ENCODE peak calls at places on chromosomes 5 and 9, in four cellular contexts. P is GM12878, T is HepG2, I is K562. K is an unnamed sample.

GRCh38 chr9:119029876-119030275 is 339.4 kb downstream of the BRINP1 start:
- DNase-seq in T (no peak), P (no peak), I (no peak), K (no peak)

GRCh38 chr5:161846731-161847130 is 1.2 kb upstream of the GABRA1 start:
- DNase-seq in P (no peak), I (no peak), T (no peak), K (peak)

GRCh38 chr5:6188344-6188743 is 190.0 kb downstream of the MED10 start:
- DNase-seq in T (no peak), P (peak), I (no peak), K (no peak)

GRCh38 chr9:131635912-131636311 is 90.6 kb downstream of the PRRT1B start:
- DNase-seq in T (no peak), P (no peak), I (peak), K (no peak)

GRCh38 chr5:167895899-167896659 is 395.4 kb upstream of the WWC1 start:
- DNase-seq in P (no peak), T (no peak), I (no peak), K (no peak)

GRCh38 chr9:95055851-95056551 is 261.5 kb downstream of the FANCC start:
- DNase-seq in T (no peak), I (no peak), P (no peak), K (no peak)

GRCh38 chr9:70553718-70554673 is 139.5 kb upstream of the KLF9 start:
- DNase-seq in P (no peak), I (no peak), T (no peak), K (peak)

GRCh38 chr5:15790446-15791005 is 290.5 kb downstream of the FBXL7 start:
- DNase-seq in I (no peak), T (no peak), P (no peak), K (no peak)

GRCh38 chr5:32217886-32218396 is 43.8 kb upstream of the GOLPH3 start:
- DNase-seq in P (no peak), I (peak), T (peak), K (no peak)

GRCh38 chr9:98410185-98410697 is 154.8 kb upstream of the TBC1D2 start:
- DNase-seq in I (peak), P (no peak), T (peak), K (no peak)

GRCh38 chr9:125732562-125732961 is 14.6 kb upstream of the PBX3 start:
- DNase-seq in I (no peak), P (no peak), T (no peak), K (no peak)

GRCh38 chr9:93123561-93124283 is 10.3 kb downstream of the NINJ1 start:
- DNase-seq in T (no peak), P (no peak), I (no peak), K (no peak)

GRCh38 chr5:56561-57290 is 35.2 kb upstream of the PLEKHG4B start:
- DNase-seq in T (no peak), P (no peak), I (peak), K (no peak)

GRCh38 chr9:116154976-116155699 is 1.5 kb downstream of the PAPPA start:
- DNase-seq in I (no peak), T (no peak), P (no peak), K (peak)

GRCh38 chr9:93116049-93116961 is 17.7 kb downstream of the NINJ1 start:
- DNase-seq in I (peak), T (peak), P (no peak), K (no peak)

GRCh38 chr5:149220750-149221149 is 50.9 kb upstream of the AFAP1L1 start:
- DNase-seq in P (no peak), I (no peak), T (peak), K (no peak)

GRCh38 chr5:173618927-173619519 is 2.6 kb upstream of the BOD1 start:
- DNase-seq in I (peak), P (peak), T (peak), K (no peak)

GRCh38 chr5:131270809-131271208 is 7.0 kb downstream of the CDC42SE2 start:
- DNase-seq in P (no peak), I (no peak), T (no peak), K (no peak)

DNA sequence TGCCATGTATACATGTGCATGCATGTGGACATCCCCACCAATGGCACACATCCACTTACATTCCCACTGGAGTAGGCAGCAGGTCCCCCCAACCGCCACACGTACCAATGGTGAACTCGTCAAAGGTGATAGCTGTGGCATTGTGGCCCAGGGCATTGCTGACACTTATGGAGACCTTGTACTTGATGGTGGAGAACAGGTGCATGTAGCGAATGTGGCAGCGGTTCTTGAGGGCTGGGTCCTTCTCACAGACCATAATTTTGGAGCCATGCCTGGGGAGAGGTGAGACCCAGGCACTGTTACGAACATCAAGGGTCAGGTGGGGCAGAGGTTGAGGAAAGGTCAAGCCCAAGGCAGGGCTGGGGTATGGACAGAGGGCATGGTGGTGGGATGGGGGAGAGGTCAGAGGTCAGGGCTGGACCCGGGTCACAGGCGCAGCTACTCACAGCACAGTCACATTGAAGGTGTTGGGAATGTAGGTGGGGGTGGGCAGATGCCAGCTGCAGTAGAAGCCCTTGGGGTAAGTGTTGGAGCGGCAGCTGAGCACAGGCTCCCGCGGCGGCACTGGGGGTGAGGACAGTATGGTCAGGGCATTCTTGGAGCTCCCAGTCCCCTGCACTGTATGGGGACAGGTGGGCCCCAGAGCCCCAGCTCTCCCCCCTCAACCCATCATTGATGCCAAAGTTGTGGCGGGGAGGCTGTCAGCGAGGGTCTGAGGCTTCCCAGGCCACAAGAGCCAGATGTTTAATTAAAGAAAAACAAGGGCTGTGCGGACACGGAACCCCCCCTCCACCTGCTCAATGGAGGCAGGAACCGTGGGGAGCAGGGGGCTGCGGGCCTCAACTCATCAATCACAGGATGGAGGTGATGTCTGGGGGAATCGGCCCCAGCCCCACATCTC is 31.9 kb downstream of the CNTFR start:
- DNase-seq in T (no peak), P (no peak), I (no peak), K (no peak)
- TF ChIP-seq CEBPB in T (no peak), P (no peak), I (no peak), K (no peak)

GRCh38 chr5:9892696-9893095 is 262.5 kb upstream of the TAS2R1 start:
- DNase-seq in T (no peak), P (no peak), I (no peak), K (no peak)

GRCh38 chr5:9903806-9904205 is 273.7 kb upstream of the TAS2R1 start:
- DNase-seq in T (no peak), P (no peak), I (no peak), K (no peak)

GRCh38 chr5:9895305-9895650 is 265.1 kb upstream of the TAS2R1 start:
- DNase-seq in P (no peak), T (no peak), I (no peak), K (no peak)

GRCh38 chr5:9894571-9895304 is 264.6 kb upstream of the TAS2R1 start:
- DNase-seq in I (no peak), P (no peak), T (no peak), K (no peak)

DNA sequence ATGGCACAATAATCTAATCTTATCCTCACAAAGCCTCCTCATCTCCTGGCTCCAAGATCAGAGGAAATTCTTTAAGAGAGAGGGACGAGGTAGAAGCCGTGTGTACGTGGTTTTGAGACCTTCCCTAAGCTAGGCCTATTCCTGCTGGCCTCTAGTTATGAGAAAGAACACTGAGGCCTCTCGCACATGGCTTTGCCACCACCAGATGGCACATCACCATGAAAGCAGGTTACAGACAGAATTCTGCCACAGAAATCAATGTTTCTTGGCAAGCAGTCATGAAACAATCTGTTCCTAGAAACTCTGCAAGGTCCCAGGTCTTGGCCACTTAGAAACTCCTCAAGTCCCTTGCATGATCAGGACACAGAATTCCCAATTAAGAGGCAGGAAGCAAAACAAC is 268.2 kb upstream of the TAS2R1 start:
- DNase-seq in I (peak), T (peak), P (no peak), K (peak)
- H3K27ac ChIP-seq in I (no peak), T (no peak), P (no peak), K (no peak)

GRCh38 chr5:1088726-1089125 is 23.1 kb downstream of the SLC12A7 start:
- DNase-seq in T (no peak), P (no peak), I (no peak), K (no peak)

GRCh38 chr5:1091632-1092031 is 20.2 kb downstream of the SLC12A7 start:
- DNase-seq in P (no peak), I (no peak), T (no peak), K (no peak)

GRCh38 chr5:1089621-1090040 is 22.2 kb downstream of the SLC12A7 start:
- DNase-seq in P (no peak), T (no peak), I (no peak), K (no peak)

GRCh38 chr5:1092122-1092521 is 19.7 kb downstream of the SLC12A7 start:
- DNase-seq in I (no peak), T (no peak), P (no peak), K (no peak)

DNA sequence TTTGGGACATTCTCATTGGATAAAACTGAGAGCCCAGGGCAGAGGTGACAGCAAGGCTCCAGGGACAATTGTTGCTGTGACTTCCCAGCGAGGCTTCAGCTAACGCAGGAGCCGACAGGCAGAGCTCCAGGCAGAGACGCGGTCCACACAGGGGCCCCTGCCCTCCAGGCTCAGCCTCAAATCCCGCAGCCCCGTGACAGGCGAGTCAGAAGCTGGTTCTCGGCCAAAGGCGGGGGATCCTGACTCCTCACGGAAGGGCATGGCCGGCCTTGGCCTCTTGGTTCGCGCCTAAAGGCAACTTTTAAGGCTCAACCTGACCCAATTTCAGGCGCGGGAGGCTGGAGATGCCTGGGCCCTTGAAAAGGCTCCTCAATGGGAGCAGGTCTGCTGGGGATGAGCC is 21.3 kb downstream of the SLC12A7 start:
- DNase-seq in I (no peak), T (no peak), P (no peak), K (no peak)
- TF ChIP-seq BRCA1 in I (no peak), T (no peak), P (no peak), K (no peak)

DNA sequence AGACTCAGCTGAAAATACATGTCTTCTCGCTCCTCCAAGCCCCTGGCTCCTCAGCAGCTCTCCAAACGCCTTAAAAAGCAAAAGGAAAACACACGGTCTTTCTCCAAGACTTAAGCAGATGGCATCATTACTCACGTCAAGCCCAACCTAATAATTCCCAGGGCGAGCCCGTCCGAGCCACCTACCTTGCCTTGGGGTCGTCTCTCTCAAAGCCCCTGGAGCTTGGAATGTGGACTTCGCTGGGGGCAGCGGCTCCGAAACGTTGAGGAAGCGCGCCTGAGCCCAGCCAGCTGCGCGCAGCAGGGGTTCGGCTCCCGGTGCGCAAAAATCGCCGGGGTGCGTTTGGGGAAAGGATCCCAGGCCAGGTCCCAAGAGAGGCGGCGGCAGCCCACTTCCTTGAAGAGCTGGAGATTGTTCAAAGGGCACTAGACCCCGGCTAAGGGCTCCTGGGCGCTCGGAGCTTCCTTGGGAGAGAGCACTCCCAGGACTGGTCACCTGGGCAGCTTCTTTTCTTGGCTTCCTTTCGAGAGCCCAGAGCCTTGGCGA is 395 bp downstream of the DRD1 start:
- DNase-seq in T (no peak), I (no peak), P (no peak), K (no peak)
- TF ChIP-seq CEBPB in T (no peak), I (no peak), P (no peak), K (no peak)

GRCh38 chr5:112915831-112916230 is 6.2 kb downstream of the REEP5 start:
- DNase-seq in T (no peak), P (no peak), I (no peak), K (no peak)

GRCh38 chr5:112918679-112919078 is 3.3 kb downstream of the REEP5 start:
- DNase-seq in I (no peak), T (no peak), P (no peak), K (no peak)

GRCh38 chr5:112917453-112918005 is 4.5 kb downstream of the REEP5 start:
- DNase-seq in T (peak), I (peak), P (no peak), K (peak)

GRCh38 chr5:112921031-112921832 is 795 bp downstream of the REEP5 start:
- DNase-seq in P (no peak), I (peak), T (peak), K (peak)

GRCh38 chr5:112918136-112918535 is 3.9 kb downstream of the REEP5 start:
- DNase-seq in T (no peak), I (no peak), P (no peak), K (no peak)
- H3K27ac ChIP-seq in T (no peak), I (no peak), P (no peak), K (no peak)

DNA sequence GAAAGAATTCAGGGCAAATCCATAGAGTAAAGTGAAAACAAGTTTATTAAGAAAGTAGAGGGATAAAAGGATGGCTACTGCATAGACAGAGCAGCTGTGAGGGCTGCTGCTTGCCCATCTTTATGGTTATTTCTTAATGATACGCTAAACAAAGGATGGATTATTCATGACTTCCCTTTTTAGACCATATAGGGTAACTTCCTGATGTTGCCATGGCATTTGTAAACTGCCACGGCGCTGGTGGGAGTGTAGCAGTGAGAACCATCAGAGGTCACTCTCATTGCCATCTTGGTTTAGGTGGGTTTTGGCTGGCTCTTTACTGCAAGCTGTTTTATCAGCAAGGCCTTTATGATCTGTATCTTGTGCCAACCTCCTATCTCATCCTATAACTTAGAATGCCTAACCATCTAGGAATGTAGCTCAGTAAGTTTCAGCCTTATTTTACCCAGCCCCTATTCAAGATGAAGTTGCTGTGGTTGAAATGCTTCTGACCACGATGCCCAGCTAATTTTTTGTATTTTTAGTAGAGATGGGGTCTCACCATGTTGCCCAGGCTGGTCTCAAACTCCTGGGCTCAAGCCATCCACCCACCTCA is 42.1 kb downstream of the RFK start:
- DNase-seq in I (no peak), P (no peak), T (no peak), K (no peak)
- TF ChIP-seq BRCA1 in I (no peak), P (no peak), T (no peak), K (no peak)

GRCh38 chr5:95953026-95953425 is 8.6 kb downstream of the ELL2 start:
- DNase-seq in T (no peak), P (no peak), I (no peak), K (no peak)

GRCh38 chr5:95951916-95952315 is 9.7 kb downstream of the ELL2 start:
- DNase-seq in T (no peak), I (no peak), P (no peak), K (no peak)

GRCh38 chr5:95956900-95957293 is 4.8 kb downstream of the ELL2 start:
- DNase-seq in T (no peak), P (no peak), I (no peak), K (no peak)

GRCh38 chr5:95955996-95956899 is 5.4 kb downstream of the ELL2 start:
- DNase-seq in I (no peak), T (no peak), P (no peak), K (no peak)

GRCh38 chr5:95954716-95955115 is 6.9 kb downstream of the ELL2 start:
- DNase-seq in P (no peak), T (no peak), I (no peak), K (no peak)
- TF ChIP-seq CEBPB in P (no peak), T (no peak), I (no peak), K (no peak)

DNA sequence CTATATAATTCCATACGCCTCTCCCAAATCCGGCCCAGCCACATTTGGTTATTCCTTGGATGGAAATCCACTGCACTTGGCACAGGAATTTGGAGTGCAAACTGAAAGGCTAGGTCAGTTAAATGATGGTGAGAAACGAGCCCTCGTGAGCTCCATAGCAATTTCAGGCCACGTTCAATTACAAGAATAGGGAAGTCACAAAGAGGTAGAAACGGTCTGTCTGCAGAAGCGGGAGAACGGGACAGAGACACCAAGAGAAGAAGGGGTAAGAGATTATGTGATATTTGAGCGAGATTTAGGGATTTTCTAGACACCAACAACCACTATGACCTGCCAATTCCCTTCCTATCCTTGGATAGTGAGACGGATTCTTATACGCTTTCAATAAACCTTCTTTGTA is 118.6 kb downstream of the ZNF608 start:
- DNase-seq in T (no peak), I (no peak), P (no peak), K (no peak)
- H3K27ac ChIP-seq in T (no peak), I (no peak), P (no peak), K (no peak)